ENCODE peak calls at places on chromosome 13, in ten cellular contexts. Q is fibroblast of lung, R is GM23338, Z is upper lobe of right lung, J is HepG2, S is thoracic aorta, Y is tibial artery, P is AG04450, F is Panc1, G is dorsolateral prefrontal cortex. C is an unnamed sample.

GRCh38 chr13:27541386-27541785 is 78.9 kb downstream of the LNX2 start:
- DNase-seq in J (no peak), Q (no peak), G (no peak), S (no peak), R (no peak), F (no peak), Z (no peak), P (no peak), Y (no peak), C (no peak)

GRCh38 chr13:109400625-109401257 is 385.6 kb downstream of the IRS2 start:
- DNase-seq in R (no peak), Y (no peak), J (no peak), G (no peak), S (no peak), Q (no peak), P (no peak), Z (no peak), F (no peak), C (no peak)

GRCh38 chr13:87661471-87661870 is 9.7 kb upstream of the SLITRK5 start:
- DNase-seq in Z (no peak), G (no peak), R (no peak), Y (no peak), Q (peak; percentile 88), F (no peak), S (no peak), P (no peak), J (no peak), C (peak; percentile 10)

GRCh38 chr13:106391271-106391670 is 144.2 kb downstream of the EFNB2 start:
- DNase-seq in F (no peak), R (no peak), G (no peak), Q (no peak), J (no peak), S (no peak), Y (no peak), P (no peak), Z (no peak), C (no peak)

GRCh38 chr13:79786176-79786575 is 305.2 kb downstream of the NDFIP2 start:
- DNase-seq in F (no peak), J (no peak), G (no peak), R (no peak), S (no peak), Q (no peak), Z (no peak), Y (no peak), P (no peak), C (no peak)

GRCh38 chr13:32837973-32838940 is 178.0 kb upstream of the KL start:
- DNase-seq in Q (no peak), P (no peak), Y (no peak), J (no peak), F (no peak), R (peak; percentile 33), S (no peak), G (no peak), Z (no peak), C (no peak)

GRCh38 chr13:32736648-32737047 is 150.4 kb downstream of the PDS5B start:
- DNase-seq in Z (no peak), P (no peak), F (no peak), G (no peak), R (no peak), S (no peak), J (no peak), Q (peak; percentile 15), Y (no peak), C (no peak)

GRCh38 chr13:90867336-90867683 is 480.2 kb upstream of the MIR17HG start:
- DNase-seq in R (peak; percentile 91), Z (peak; percentile 73), J (peak; percentile 75), S (peak; percentile 3), F (peak; percentile 15), Y (peak; percentile 77), P (peak; percentile 7), G (no peak), Q (peak; percentile 71), C (peak; percentile 85)

GRCh38 chr13:74316531-74316930 is 182.3 kb upstream of the KLF12 start:
- DNase-seq in S (no peak), P (no peak), Q (peak; percentile 34), G (no peak), J (no peak), Y (no peak), F (no peak), R (no peak), Z (no peak), C (peak; percentile 25)

GRCh38 chr13:39855236-39855635 is 199.8 kb downstream of the COG6 start:
- DNase-seq in S (no peak), J (no peak), Z (no peak), F (no peak), Y (no peak), Q (no peak), R (no peak), P (no peak), G (no peak), C (no peak)

GRCh38 chr13:79171131-79172061 is 234.7 kb downstream of the RBM26 start:
- DNase-seq in S (no peak), J (no peak), P (no peak), F (no peak), Y (no peak), Q (no peak), R (peak; percentile 11), Z (no peak), G (no peak), C (no peak)

GRCh38 chr13:75896271-75896670 is 260.1 kb downstream of the LMO7 start:
- DNase-seq in G (no peak), S (no peak), J (no peak), Y (no peak), F (no peak), Z (no peak), Q (no peak), P (no peak), R (no peak), C (no peak)

DNA sequence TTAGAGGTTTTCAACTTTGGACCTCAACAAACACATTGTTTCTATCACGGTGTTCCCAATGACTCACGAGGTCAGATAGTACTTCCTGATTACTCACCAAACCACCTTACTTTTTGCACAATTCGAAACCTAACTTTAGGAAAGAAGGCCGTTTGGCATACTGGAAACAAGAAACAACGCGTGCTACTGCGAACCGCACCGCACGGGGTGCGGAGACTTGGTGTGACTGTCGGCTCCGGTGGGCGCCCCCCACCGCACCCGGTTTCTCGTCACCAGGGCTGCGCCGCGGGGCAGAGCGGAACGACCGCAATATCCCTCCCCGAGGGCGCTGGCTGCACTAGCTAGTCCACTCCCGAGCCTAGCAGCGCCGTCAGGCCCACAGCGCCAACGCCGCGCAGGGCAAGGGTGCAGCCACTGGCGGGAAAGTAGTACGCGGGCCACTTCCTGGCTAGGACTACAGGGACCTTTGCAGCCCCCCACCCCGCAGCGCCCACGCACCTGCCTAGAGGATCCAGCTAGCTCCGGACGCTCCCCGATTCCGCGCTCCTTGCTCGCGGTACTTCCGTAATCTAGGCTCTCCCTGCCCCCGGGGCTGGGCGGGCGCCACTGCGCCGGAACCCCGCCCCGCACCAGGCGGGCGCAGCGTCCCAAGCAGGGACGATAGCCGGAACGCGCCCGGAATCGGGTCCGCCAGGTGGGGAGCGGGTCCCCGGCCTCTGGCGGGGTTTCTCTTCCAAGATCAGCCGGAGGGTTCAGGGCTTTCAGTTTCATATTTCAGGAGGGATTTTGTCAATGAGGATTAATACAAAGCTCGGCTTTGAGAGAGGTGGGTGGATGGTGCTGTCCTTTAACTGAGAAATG is at the start of gene PARP4:
- DNase-seq in R (peak; percentile 91), Y (peak; percentile 86), P (peak; percentile 39), G (peak; percentile 52), Z (peak; percentile 94), J (peak; percentile 93), Q (peak; percentile 75), S (no peak), F (peak; percentile 61), C (peak; percentile 79)
- TF ChIP-seq CTCF in R (no peak), Y (no peak), P (no peak), G (no peak), Z (no peak), J (peak; percentile 36), Q (no peak), S (no peak), F (no peak), C (no peak)

DNA sequence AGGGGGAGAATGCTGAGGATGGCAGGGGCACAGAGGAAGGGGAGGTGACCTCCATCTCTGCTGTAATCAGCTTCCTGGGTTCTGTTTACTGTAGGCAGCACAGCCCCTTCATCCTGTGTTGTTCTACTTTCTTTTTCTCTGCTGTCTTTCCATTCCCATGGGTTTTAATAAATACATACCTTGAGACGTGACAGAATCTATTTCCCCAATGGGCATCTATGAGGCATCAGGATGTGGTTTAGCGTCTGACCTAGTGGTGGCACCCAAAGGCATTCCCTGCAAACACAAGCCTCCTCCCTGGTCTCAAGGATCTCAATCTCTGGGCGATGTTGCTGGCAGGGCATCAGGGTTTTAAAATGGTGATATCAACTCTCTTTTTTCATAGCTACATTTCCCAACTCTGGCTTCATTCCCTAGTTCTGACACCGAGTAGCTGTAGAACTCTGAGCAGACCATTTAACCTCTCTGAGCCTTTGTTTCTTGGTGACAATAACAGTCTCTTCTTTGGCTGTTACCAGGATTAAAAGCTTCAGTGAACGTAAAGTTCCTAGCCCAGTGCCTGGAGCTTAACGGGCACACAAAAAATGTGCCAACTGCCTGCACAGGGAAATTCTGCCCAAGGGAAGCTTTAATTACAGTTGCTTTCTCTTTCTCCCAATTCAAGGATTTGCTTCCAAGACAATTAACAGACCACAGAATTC is 60.9 kb downstream of the ALOX5AP start:
- DNase-seq in R (no peak), P (no peak), Q (peak; percentile 59), G (no peak), J (no peak), S (no peak), F (peak; percentile 46), Y (no peak), Z (no peak), C (peak; percentile 59)
- H3K4me3 ChIP-seq in R (no peak overlapping the region), P (no peak overlapping the region), Q (no peak overlapping the region), G (peak overlapping the region; percentile 28), J (no peak overlapping the region), S (peak overlapping the region; percentile 57), F (peak overlapping the region; percentile 43), Y (peak overlapping the region; percentile 9), Z (peak overlapping the region; percentile 12), C (no peak overlapping the region)

DNA sequence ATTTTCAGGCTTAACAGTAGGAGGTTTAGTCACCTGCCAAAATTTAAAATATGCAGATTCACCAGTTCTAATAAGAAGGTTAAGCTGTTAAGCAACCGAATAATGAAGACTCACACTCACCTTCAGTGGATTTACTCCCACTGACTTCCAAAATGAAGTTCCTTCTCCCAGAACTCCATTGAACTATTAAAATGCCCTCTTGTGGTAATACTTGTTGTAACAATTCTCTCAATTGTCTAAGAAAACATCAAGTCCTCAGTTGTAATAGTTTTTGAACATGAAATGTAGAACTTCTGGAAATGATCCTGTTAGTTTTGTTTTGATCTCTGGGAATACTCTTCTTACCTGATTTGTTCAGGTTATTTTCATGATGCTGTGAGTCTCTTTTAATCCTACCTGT is 522.0 kb upstream of the ATXN8OS start:
- DNase-seq in Q (no peak), Y (no peak), R (peak; percentile 15), G (no peak), P (no peak), S (no peak), J (no peak), Z (no peak), F (no peak), C (no peak)
- TF ChIP-seq CTCF in Q (no peak), Y (no peak), R (peak; percentile 51), G (no peak), P (no peak), S (no peak), J (no peak), Z (no peak), F (no peak), C (no peak)

GRCh38 chr13:101875091-101875490 is 422.6 kb downstream of the ITGBL1 start:
- DNase-seq in R (no peak), Y (no peak), Q (no peak), F (no peak), G (no peak), Z (no peak), J (no peak), P (no peak), S (no peak), C (no peak)

GRCh38 chr13:101868585-101869469 is 416.4 kb downstream of the ITGBL1 start:
- DNase-seq in S (no peak), Z (no peak), J (no peak), R (no peak), Q (no peak), Y (no peak), P (no peak), F (no peak), G (no peak), C (no peak)

GRCh38 chr13:101869553-101869952 is 417.1 kb downstream of the ITGBL1 start:
- DNase-seq in Y (no peak), R (no peak), J (no peak), Q (no peak), F (no peak), Z (no peak), P (no peak), S (no peak), G (no peak), C (no peak)
- H3K4me3 ChIP-seq in Y (no peak overlapping the region), R (no peak overlapping the region), J (no peak overlapping the region), Q (no peak overlapping the region), F (no peak overlapping the region), Z (no peak overlapping the region), P (no peak overlapping the region), S (no peak overlapping the region), G (no peak overlapping the region), C (no peak overlapping the region)